ENCODE peak calls at places on chromosomes 6 and 20, in eight cellular contexts. L is A549, E is adrenal gland, P is erythroblast, T is breast epithelium, I is HCT116, K is uterus, W is sigmoid colon. Y is an unnamed sample.

GRCh38 chr20:38770970-38771369 is 22.7 kb downstream of the ACTR5 start:
- DNase-seq in E (no peak), K (no peak), W (no peak), I (no peak), T (no peak), L (no peak), P (no peak), Y (no peak)

GRCh38 chr6:44133003-44133931 is 5.9 kb downstream of the TMEM63B start:
- DNase-seq in I (peak), P (peak), E (peak), T (peak), W (peak), K (peak), L (peak), Y (no peak)

GRCh38 chr6:150202934-150203333 is 60.1 kb downstream of the PPP1R14C start:
- DNase-seq in K (no peak), I (no peak), P (no peak), L (no peak), E (no peak), T (no peak), W (no peak), Y (no peak)

GRCh38 chr20:36085686-36086267 is 68.8 kb upstream of the EPB41L1 start:
- DNase-seq in L (peak), E (no peak), I (peak), P (no peak), W (no peak), T (no peak), K (no peak), Y (no peak)

GRCh38 chr6:129710722-129711631 is 1.0 kb upstream of the ARHGAP18 start:
- DNase-seq in T (no peak), K (no peak), I (no peak), W (no peak), E (no peak), P (peak), L (no peak), Y (no peak)

GRCh38 chr6:92559611-92560010 is 859.7 kb downstream of the EPHA7 start:
- DNase-seq in K (no peak), W (no peak), E (no peak), L (no peak), I (no peak), P (no peak), T (no peak), Y (no peak)

GRCh38 chr6:137877113-137877512 is 10.1 kb downstream of the TNFAIP3 start:
- DNase-seq in L (no peak), I (no peak), T (no peak), P (no peak), W (no peak), K (no peak), E (no peak), Y (no peak)

GRCh38 chr20:2734899-2735298 is 42.3 kb downstream of the EBF4 start:
- DNase-seq in W (no peak), I (no peak), L (no peak), K (no peak), E (no peak), P (no peak), T (no peak), Y (no peak)

GRCh38 chr6:149974825-149975224 is 11.1 kb downstream of the ULBP1 start:
- DNase-seq in I (no peak), T (no peak), P (no peak), E (no peak), W (no peak), K (no peak), L (no peak), Y (no peak)

GRCh38 chr20:38303908-38304379 is at the start of gene BPI:
- DNase-seq in L (no peak), T (peak), I (no peak), W (peak), P (no peak), E (peak), K (peak), Y (no peak)

GRCh38 chr6:118163609-118164008 is 256.5 kb downstream of the SLC35F1 start:
- DNase-seq in T (no peak), I (no peak), K (no peak), W (no peak), P (no peak), E (no peak), L (no peak), Y (no peak)

GRCh38 chr20:48405909-48406308 is 421.9 kb downstream of the PREX1 start:
- DNase-seq in I (no peak), L (peak), E (no peak), K (no peak), P (no peak), T (no peak), W (no peak), Y (no peak)

GRCh38 chr20:50948132-50948785 is 10.1 kb downstream of the DPM1 start:
- DNase-seq in W (no peak), E (no peak), L (no peak), I (no peak), T (no peak), P (no peak), K (no peak), Y (no peak)

GRCh38 chr6:126252154-126252553 is 87.8 kb upstream of the CENPW start:
- DNase-seq in P (no peak), L (peak), K (no peak), T (no peak), E (no peak), I (no peak), W (no peak), Y (no peak)

GRCh38 chr6:6841571-6841970 is 253.1 kb downstream of the LY86 start:
- DNase-seq in T (no peak), W (no peak), L (peak), K (no peak), I (no peak), P (no peak), E (no peak), Y (no peak)

GRCh38 chr6:160756871-160757270 is 54.8 kb downstream of the PLG start:
- DNase-seq in L (no peak), I (no peak), E (no peak), W (no peak), P (no peak), T (no peak), K (no peak), Y (no peak)

GRCh38 chr6:72669324-72669723 is 47.5 kb downstream of the KCNQ5 start:
- DNase-seq in P (no peak), E (no peak), W (no peak), I (no peak), L (no peak), K (no peak), T (no peak), Y (no peak)

GRCh38 chr6:49906511-49906910 is 40.2 kb upstream of the CRISP1 start:
- DNase-seq in P (no peak), L (no peak), K (no peak), W (no peak), I (no peak), E (no peak), T (no peak), Y (no peak)

GRCh38 chr6:14703586-14703985 is 542.3 kb upstream of the JARID2 start:
- DNase-seq in E (no peak), I (no peak), P (no peak), T (no peak), L (no peak), K (no peak), W (no peak), Y (no peak)

GRCh38 chr6:50030777-50031562 is 9.2 kb upstream of the DEFB110 start:
- DNase-seq in E (no peak), T (no peak), L (peak), K (no peak), W (no peak), I (peak), P (peak), Y (no peak)

GRCh38 chr20:37941332-37941731 is 38.4 kb downstream of the VSTM2L start:
- DNase-seq in K (no peak), P (peak), L (peak), T (no peak), W (no peak), E (no peak), I (no peak), Y (no peak)

GRCh38 chr6:41914869-41915268 is 6.1 kb downstream of the MED20 start:
- DNase-seq in L (no peak), W (no peak), T (no peak), P (no peak), I (no peak), K (no peak), E (no peak), Y (no peak)

GRCh38 chr6:122770835-122771601 is 8.5 kb upstream of the FABP7 start:
- DNase-seq in T (no peak), K (no peak), P (no peak), W (no peak), I (no peak), L (no peak), E (no peak), Y (no peak)

GRCh38 chr6:1024587-1024986 is 287.3 kb upstream of the FOXQ1 start:
- DNase-seq in E (no peak), K (no peak), P (no peak), W (no peak), T (peak), I (no peak), L (peak), Y (no peak)

GRCh38 chr6:55925292-55925691 is 49.9 kb upstream of the BMP5 start:
- DNase-seq in T (no peak), P (no peak), I (peak), W (no peak), L (peak), E (no peak), K (no peak), Y (no peak)

GRCh38 chr6:13427838-13428527 is 59.4 kb downstream of the GFOD1 start:
- DNase-seq in I (no peak), P (peak), W (no peak), L (no peak), K (no peak), E (no peak), T (no peak), Y (peak)

GRCh38 chr6:151209071-151209831 is 30.5 kb upstream of the AKAP12 start:
- DNase-seq in W (no peak), T (no peak), I (peak), E (no peak), L (no peak), P (no peak), K (no peak), Y (no peak)

GRCh38 chr6:38846844-38847243 is 131.7 kb downstream of the DNAH8 start:
- DNase-seq in E (no peak), L (no peak), I (peak), K (no peak), W (no peak), T (no peak), P (no peak), Y (no peak)

GRCh38 chr20:29878281-29878741 is 1379.2 kb upstream of the DEFB115 start:
- DNase-seq in T (no peak), K (no peak), E (no peak), I (no peak), W (peak), P (no peak), L (peak), Y (no peak)

GRCh38 chr6:98823845-98824162 is 10.6 kb upstream of the POU3F2 start:
- DNase-seq in W (no peak), P (no peak), K (no peak), I (no peak), L (no peak), E (no peak), T (no peak), Y (no peak)

GRCh38 chr6:17899491-17899890 is 87.9 kb downstream of the KIF13A start:
- DNase-seq in L (no peak), W (no peak), K (no peak), T (no peak), E (no peak), P (no peak), I (no peak), Y (no peak)

GRCh38 chr6:104639671-104640070 is 220.0 kb downstream of the HACE1 start:
- DNase-seq in T (no peak), W (no peak), I (no peak), E (no peak), K (no peak), P (no peak), L (no peak), Y (no peak)

GRCh38 chr20:10965936-10966470 is 292.2 kb upstream of the JAG1 start:
- DNase-seq in E (no peak), I (no peak), P (no peak), W (no peak), L (no peak), K (no peak), T (no peak), Y (no peak)

GRCh38 chr6:132300323-132300949 is 100.8 kb downstream of the MOXD1 start:
- DNase-seq in P (peak), T (no peak), W (no peak), E (peak), L (peak), K (no peak), I (peak), Y (no peak)

GRCh38 chr6:5162401-5162800 is 77.3 kb downstream of the PPP1R3G start:
- DNase-seq in I (no peak), P (peak), T (no peak), W (no peak), K (no peak), E (no peak), L (no peak), Y (no peak)

GRCh38 chr6:48994811-48995210 is 468.2 kb downstream of the MMUT start:
- DNase-seq in T (no peak), W (no peak), L (peak), K (no peak), P (no peak), E (no peak), I (peak), Y (no peak)

GRCh38 chr6:44058617-44059358 is 68.5 kb downstream of the MRPL14 start:
- DNase-seq in W (peak), K (peak), I (peak), L (peak), P (no peak), E (peak), T (peak), Y (peak)

GRCh38 chr6:28734443-28734959 is 189.3 kb downstream of the TRIM27 start:
- DNase-seq in E (no peak), I (no peak), K (no peak), L (no peak), P (no peak), T (no peak), W (no peak), Y (no peak)

DNA sequence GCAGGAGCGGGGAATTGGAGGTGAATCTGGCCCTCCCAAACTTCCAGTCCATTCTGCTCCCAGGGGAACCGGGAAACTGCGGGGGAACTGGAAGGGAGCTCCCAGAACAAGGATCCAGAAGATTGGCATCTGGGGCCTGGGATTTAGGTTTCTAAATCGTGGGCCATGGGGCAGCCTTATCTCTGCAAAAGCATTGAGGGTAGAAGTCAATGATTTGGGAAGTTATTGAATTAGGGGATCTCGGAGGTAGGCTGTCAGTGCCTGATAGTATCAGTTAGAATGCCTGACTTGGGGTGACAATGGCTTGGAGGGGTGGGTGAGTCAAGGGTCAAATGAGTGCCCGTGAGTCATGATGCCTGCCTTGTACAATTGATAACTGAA is 45.2 kb downstream of the HNF4A start:
- DNase-seq in P (peak), I (no peak), K (no peak), W (no peak), L (no peak), E (no peak), T (no peak), Y (no peak)
- TF ChIP-seq POLR2A in P (no peak), I (no peak), K (no peak), W (no peak), L (no peak), E (no peak), T (no peak), Y (no peak)

DNA sequence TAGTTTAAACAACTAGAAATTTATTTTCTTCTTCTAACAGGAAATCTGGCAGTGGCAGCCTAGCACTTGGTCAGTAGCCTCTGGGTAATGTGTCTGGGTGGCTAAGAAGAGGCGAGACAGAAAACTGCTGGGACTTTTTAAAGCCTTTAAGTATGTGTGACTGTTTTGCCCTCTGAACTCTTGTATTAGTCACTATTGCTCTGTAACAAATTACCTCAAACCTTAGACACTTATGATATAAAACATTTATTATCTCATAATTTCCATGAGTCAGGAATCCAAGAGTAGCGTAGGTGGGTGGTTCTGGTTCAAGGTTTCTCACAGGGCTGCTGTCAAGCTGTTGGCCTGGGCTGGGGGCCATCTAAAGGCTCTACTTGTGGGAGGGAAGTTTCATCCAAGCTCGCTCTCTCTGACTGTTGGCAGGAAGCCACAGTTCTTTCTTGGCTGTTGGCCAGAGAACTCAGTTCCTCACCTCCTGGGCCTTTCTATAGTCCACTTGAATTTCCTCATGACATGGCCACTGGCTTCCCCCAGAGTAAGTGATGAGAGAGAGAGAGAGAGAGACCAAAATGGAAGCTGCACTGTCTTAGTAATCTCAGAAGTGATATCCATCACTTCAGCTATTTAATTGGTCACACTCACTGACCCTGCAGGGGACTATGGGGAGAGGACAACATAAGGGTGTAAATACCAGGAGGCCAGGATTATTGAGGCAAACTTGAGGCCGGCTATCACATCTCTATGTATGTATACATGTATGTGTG is 17.4 kb upstream of the TBC1D22B start:
- DNase-seq in T (peak), K (peak), P (peak), I (peak), L (peak), W (peak), E (peak), Y (peak)
- TF ChIP-seq POLR2A in T (no peak), K (no peak), P (no peak), I (no peak), L (no peak), W (no peak), E (no peak), Y (no peak)

DNA sequence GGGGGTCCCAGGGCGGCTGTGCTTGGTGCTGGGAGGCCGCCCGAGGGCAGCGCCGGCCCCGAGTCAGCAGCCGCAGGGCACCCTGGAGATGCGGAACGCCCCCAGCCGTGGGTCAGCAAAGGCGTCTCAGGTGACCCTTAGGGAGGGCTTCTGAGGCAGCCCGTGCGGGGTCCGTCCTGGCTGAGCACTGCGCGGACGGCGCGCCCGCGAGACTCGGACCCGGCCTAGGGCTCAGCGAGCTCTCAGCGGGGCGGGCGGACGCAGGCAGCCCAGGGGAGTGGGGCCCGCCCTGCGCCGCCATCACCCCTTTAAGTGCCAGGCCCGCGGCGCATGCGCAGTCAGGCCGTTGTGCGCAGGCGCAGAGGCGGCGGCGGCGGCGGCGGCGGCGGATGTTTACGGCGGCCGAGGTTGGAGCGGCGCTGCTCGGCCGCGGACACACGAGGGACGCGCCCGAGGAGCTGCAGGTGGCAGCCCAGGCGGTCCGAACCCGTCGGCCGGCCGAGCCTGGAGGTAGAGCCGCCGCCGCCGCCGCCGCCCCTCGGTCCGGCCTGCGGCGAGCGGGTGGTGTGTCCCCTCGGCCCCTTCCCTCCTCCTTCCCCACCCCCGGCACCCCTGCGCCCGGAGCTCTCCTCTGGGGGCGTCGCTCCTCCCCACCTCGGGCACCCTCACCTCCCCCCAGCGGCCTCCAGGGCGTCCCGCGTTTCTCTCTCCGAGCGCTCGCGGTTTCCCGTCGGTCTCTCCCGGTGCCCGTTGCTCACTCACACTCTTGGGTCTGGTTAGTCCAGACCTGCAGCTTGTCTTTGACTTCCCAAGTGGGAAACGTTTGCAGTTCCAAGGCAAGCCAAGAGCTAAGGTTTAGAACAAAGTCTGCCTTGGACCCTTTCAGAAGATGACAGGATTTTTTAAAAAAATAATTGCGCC is at the start of gene PCMTD2:
- DNase-seq in W (peak), L (peak), P (peak), E (peak), T (peak), I (peak), K (peak), Y (peak)
- TF ChIP-seq POLR2A in W (no peak), L (peak), P (peak), E (peak), T (no peak), I (peak), K (peak), Y (no peak)

GRCh38 chr6:22298393-22299010 is 1.7 kb upstream of the PRL start:
- DNase-seq in K (no peak), W (no peak), L (no peak), E (no peak), T (no peak), I (no peak), P (no peak), Y (no peak)

GRCh38 chr6:22296067-22296466 is 769 bp downstream of the PRL start:
- DNase-seq in K (no peak), T (no peak), P (no peak), W (no peak), E (no peak), I (no peak), L (no peak), Y (no peak)

GRCh38 chr6:22295145-22295544 is 1.7 kb downstream of the PRL start:
- DNase-seq in W (no peak), K (no peak), E (no peak), P (no peak), T (no peak), L (no peak), I (no peak), Y (no peak)

GRCh38 chr6:22296936-22297335 is at the start of gene PRL:
- DNase-seq in E (no peak), I (no peak), K (no peak), T (no peak), L (no peak), P (no peak), W (no peak), Y (no peak)

GRCh38 chr6:22294301-22294700 is 2.5 kb downstream of the PRL start:
- DNase-seq in I (no peak), E (no peak), K (no peak), L (no peak), W (no peak), T (no peak), P (no peak), Y (no peak)
- TF ChIP-seq POLR2A in I (no peak), E (no peak), K (no peak), L (no peak), W (no peak), T (no peak), P (no peak), Y (no peak)